ENCODE peak calls at places on chromosomes 6 and 20, in four cellular contexts. F, M, A and Q are unnamed samples.

GRCh38 chr20:17697171-17697570 is 2.6 kb upstream of the BANF2 start:
- DNase-seq in M (no peak), F (no peak), A (no peak), Q (no peak)

GRCh38 chr6:89930789-89931188 is 36.5 kb downstream of the GJA10 start:
- DNase-seq in A (no peak), F (no peak), M (no peak), Q (no peak)

GRCh38 chr20:38447931-38448675 is 13.0 kb upstream of the SNHG17 start:
- DNase-seq in F (no peak), A (no peak), M (no peak), Q (no peak)

GRCh38 chr6:57224769-57225515 is 2.8 kb upstream of the RAB23 start:
- DNase-seq in A (no peak), M (no peak), F (no peak), Q (peak; percentile 33)

GRCh38 chr20:16491277-16491912 is 81.9 kb downstream of the KIF16B start:
- DNase-seq in F (no peak), M (no peak), A (no peak), Q (no peak)

GRCh38 chr6:31738048-31738979 is 1.5 kb upstream of the MSH5 start:
- DNase-seq in M (no peak), A (peak; percentile 67), F (no peak), Q (no peak)

GRCh38 chr6:158655569-158656450 is 6.0 kb downstream of the SYTL3 start:
- DNase-seq in F (no peak), A (no peak), M (no peak), Q (no peak)

GRCh38 chr6:32979720-32980487 is 11.5 kb downstream of the BRD2 start:
- DNase-seq in M (no peak), F (no peak), A (no peak), Q (no peak)

GRCh38 chr20:51036827-51037229 is 13.9 kb upstream of the KCNG1 start:
- DNase-seq in F (no peak), M (no peak), A (no peak), Q (no peak)

GRCh38 chr6:39214120-39214813 is 15.0 kb downstream of the KCNK5 start:
- DNase-seq in M (no peak), F (no peak), A (no peak), Q (no peak)

GRCh38 chr20:32737371-32738223 is 5.7 kb downstream of the COMMD7 start:
- DNase-seq in A (peak; percentile 20), F (no peak), M (no peak), Q (peak; percentile 60)

GRCh38 chr20:36604952-36605308 is 649 bp upstream of the RAB5IF start:
- DNase-seq in F (no peak), M (no peak), A (peak; percentile 53), Q (no peak)

GRCh38 chr20:38591484-38592410 is 9.9 kb upstream of the ARHGAP40 start:
- DNase-seq in A (no peak), F (no peak), M (no peak), Q (no peak)

GRCh38 chr6:72525821-72526550 is 95.9 kb upstream of the KCNQ5 start:
- DNase-seq in A (no peak), F (no peak), M (no peak), Q (peak; percentile 63)

GRCh38 chr20:51800132-51800721 is 2.1 kb downstream of the SALL4 start:
- DNase-seq in F (peak; percentile 26), A (peak; percentile 53), M (peak; percentile 80), Q (no peak)

GRCh38 chr6:77511860-77512259 is 48.6 kb upstream of the HTR1B start:
- DNase-seq in F (no peak), M (no peak), A (no peak), Q (no peak)

GRCh38 chr20:16378712-16379111 is 194.5 kb downstream of the KIF16B start:
- DNase-seq in F (no peak), A (no peak), M (no peak), Q (no peak)

GRCh38 chr6:3571206-3571815 is 114.5 kb upstream of the SLC22A23 start:
- DNase-seq in F (no peak), A (no peak), M (no peak), Q (no peak)

GRCh38 chr6:35391240-35391968 is 49.0 kb downstream of the PPARD start:
- DNase-seq in F (peak; percentile 95), M (no peak), A (no peak), Q (peak; percentile 91)

GRCh38 chr6:49535795-49536194 is 14.7 kb upstream of the C6orf141 start:
- DNase-seq in A (no peak), F (no peak), M (no peak), Q (no peak)

GRCh38 chr6:65182681-65183080 is 524.3 kb downstream of the EYS start:
- DNase-seq in A (no peak), F (no peak), M (no peak), Q (no peak)

GRCh38 chr6:115882771-115883170 is 177.9 kb downstream of the FRK start:
- DNase-seq in F (no peak), M (no peak), A (no peak), Q (no peak)

GRCh38 chr20:33353013-33353402 is 48.3 kb downstream of the CDK5RAP1 start:
- DNase-seq in F (no peak), A (no peak), M (no peak), Q (no peak)

GRCh38 chr20:49676581-49677291 is 36.9 kb downstream of the B4GALT5 start:
- DNase-seq in M (no peak), F (no peak), A (peak; percentile 36), Q (no peak)

GRCh38 chr6:72219536-72219935 is 333.2 kb downstream of the RIMS1 start:
- DNase-seq in A (no peak), F (no peak), M (no peak), Q (no peak)

GRCh38 chr20:13884803-13885202 is 100.0 kb downstream of the NDUFAF5 start:
- DNase-seq in M (no peak), A (no peak), F (no peak), Q (no peak)

GRCh38 chr6:140921366-140922226 is 1211.1 kb upstream of the GJE1 start:
- DNase-seq in A (no peak), M (no peak), F (peak; percentile 28), Q (peak; percentile 52)

GRCh38 chr6:164322533-164322932 is 908.0 kb downstream of the QKI start:
- DNase-seq in F (peak; percentile 57), M (no peak), A (no peak), Q (no peak)

GRCh38 chr20:1979116-1979778 is 14.6 kb downstream of the PDYN start:
- DNase-seq in F (no peak), M (no peak), A (no peak), Q (no peak)

GRCh38 chr20:63864545-63864977 is 509 bp upstream of the TPD52L2 start:
- DNase-seq in F (no peak), A (no peak), M (no peak), Q (no peak)
- TF ChIP-seq CTCF in F (no peak), A (no peak), M (no peak), Q (no peak)

GRCh38 chr20:57468523-57469417 is 56.2 kb downstream of the CTCFL start:
- DNase-seq in A (no peak), M (no peak), F (no peak), Q (no peak)

GRCh38 chr20:57469418-57470211 is 55.3 kb downstream of the CTCFL start:
- DNase-seq in F (no peak), M (peak; percentile 64), A (no peak), Q (no peak)

GRCh38 chr20:57471496-57472210 is 53.3 kb downstream of the CTCFL start:
- DNase-seq in A (no peak), M (no peak), F (no peak), Q (no peak)

GRCh38 chr20:57470666-57471495 is 54.1 kb downstream of the CTCFL start:
- DNase-seq in A (no peak), M (no peak), F (no peak), Q (no peak)

GRCh38 chr20:57470212-57470522 is 54.8 kb downstream of the CTCFL start:
- DNase-seq in A (no peak), M (no peak), F (no peak), Q (no peak)
- H3K4me3 ChIP-seq in A (no peak overlapping the region), M (no peak overlapping the region), F (no peak overlapping the region), Q (no peak overlapping the region)

DNA sequence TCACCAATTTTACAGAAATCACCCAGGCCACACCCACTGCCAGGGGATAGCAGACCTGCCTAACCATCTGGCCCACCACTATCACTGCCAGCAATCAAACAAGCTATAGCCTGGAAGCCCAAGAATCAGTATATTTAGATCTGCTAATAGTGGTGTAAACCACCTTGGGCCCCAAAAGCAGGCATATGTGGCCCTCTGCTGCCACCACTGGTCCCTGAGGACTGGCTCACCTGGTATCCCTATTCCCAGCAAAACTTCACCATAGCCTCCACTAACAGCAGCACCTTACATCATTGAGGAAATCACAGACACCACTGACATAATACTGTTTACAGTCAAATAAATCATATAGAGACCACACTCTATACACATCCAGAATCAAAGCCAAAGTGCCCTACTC is 880.4 kb upstream of the MAN1A1 start:
- DNase-seq in M (no peak), A (no peak), F (no peak), Q (no peak)
- TF ChIP-seq CTCF in M (peak; percentile 31), A (no peak), F (peak; percentile 46), Q (no peak)

DNA sequence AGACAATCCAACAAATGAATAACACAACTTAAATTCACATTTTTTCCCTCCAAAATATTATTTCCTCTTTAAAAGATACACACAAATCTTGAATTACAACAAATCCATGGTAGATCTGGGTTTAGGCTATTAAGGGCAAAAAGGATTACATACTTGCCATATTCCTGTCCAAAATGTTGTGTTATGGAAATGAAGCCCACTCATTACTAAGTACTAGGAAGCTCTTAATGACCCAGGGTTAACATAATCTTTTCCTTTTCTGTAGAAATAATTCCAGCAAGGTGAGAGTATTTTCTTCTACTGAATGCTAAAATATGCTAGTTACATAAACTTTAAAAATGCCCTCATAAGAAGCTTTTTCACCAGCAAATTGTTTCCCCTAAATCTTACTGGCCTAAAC is 1.6 kb downstream of the SHPRH start:
- DNase-seq in M (no peak), A (no peak), F (no peak), Q (no peak)
- H3K4me3 ChIP-seq in M (peak overlapping the region; percentile 89), A (no peak overlapping the region), F (no peak overlapping the region), Q (peak overlapping the region; percentile 94)

DNA sequence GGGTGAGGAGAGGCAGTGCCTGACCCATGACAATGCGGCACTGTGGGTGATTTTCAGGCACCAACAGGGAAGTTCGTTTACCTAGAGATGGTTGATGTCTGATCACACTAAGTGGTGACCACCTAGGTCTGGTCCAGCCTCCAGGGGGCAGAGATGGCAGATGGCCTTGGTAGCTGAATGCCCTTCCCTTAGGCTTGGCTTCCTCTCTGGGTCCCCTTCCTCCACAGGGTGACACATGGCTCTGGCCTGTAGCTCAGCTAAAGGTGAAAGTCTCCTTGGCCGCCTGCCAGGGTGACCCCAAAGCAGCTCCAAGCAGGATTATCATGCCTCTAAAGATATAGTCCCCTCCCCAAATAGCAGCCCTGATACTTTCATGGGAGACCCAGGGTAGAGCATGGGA is 6.4 kb downstream of the GDAP1L1 start:
- DNase-seq in F (no peak), A (no peak), M (no peak), Q (no peak)
- TF ChIP-seq CTCF in F (peak; percentile 12), A (no peak), M (peak; percentile 23), Q (no peak)

GRCh38 chr20:46307999-46308257 is 370 bp downstream of the CDH22 start:
- DNase-seq in M (no peak), F (no peak), A (no peak), Q (no peak)
- H3K4me3 ChIP-seq in M (peak overlapping the region; percentile 43), F (no peak overlapping the region), A (no peak overlapping the region), Q (no peak overlapping the region)

GRCh38 chr6:12258591-12258990 is 31.6 kb upstream of the EDN1 start:
- DNase-seq in M (no peak), F (no peak), A (no peak), Q (no peak)
- TF ChIP-seq CTCF in M (no peak), F (no peak), A (no peak), Q (no peak)